ENCODE peak calls at places on chromosomes 16 and 17, in nine cellular contexts. C is IMR-90, A is fibroblast of lung, Q is choroid plexus epithelial cell, T is uterus, U is dorsolateral prefrontal cortex, P is ascending aorta, S is ovary, E is breast epithelium. R is an unnamed sample.

GRCh38 chr17:50103252-50103651 is 8.1 kb downstream of the PDK2 start:
- DNase-seq in S (no peak), E (no peak), T (no peak), Q (no peak), A (no peak), P (no peak), C (no peak), U (no peak), R (no peak)

GRCh38 chr16:13873835-13874438 is 46.0 kb upstream of the ERCC4 start:
- DNase-seq in A (peak), P (no peak), S (no peak), Q (peak), T (no peak), C (peak), E (no peak), U (peak), R (no peak)

GRCh38 chr16:77234611-77235010 is 35.4 kb downstream of the SYCE1L start:
- DNase-seq in P (no peak), T (no peak), E (no peak), S (no peak), Q (peak), U (no peak), C (no peak), A (no peak), R (no peak)

GRCh38 chr17:6666077-6666521 is 14.5 kb downstream of the C17orf100 start:
- DNase-seq in S (peak), A (peak), E (peak), C (peak), P (no peak), T (peak), U (peak), Q (peak), R (peak)

GRCh38 chr16:10926867-10927266 is 15.4 kb downstream of the DEXI start:
- DNase-seq in E (no peak), P (no peak), T (no peak), S (no peak), U (no peak), A (no peak), Q (no peak), C (no peak), R (no peak)

GRCh38 chr16:70412385-70412784 is 26.5 kb downstream of the ST3GAL2 start:
- DNase-seq in E (no peak), U (no peak), Q (no peak), T (no peak), A (no peak), P (no peak), C (no peak), S (no peak), R (no peak)

GRCh38 chr17:17837380-17837821 is 615 bp upstream of the SREBF1 start:
- DNase-seq in E (no peak), C (peak), Q (peak), P (no peak), A (peak), T (peak), U (no peak), S (peak), R (peak)

GRCh38 chr16:28108590-28109247 is 45.2 kb upstream of the GSG1L start:
- DNase-seq in T (no peak), P (no peak), C (no peak), A (no peak), Q (no peak), E (no peak), S (no peak), U (no peak), R (no peak)

GRCh38 chr17:46894476-46895151 is 28.3 kb upstream of the GOSR2 start:
- DNase-seq in T (no peak), U (no peak), C (no peak), S (no peak), P (no peak), Q (peak), E (peak), A (no peak), R (no peak)

GRCh38 chr16:12833939-12834338 is 30.3 kb upstream of the CPPED1 start:
- DNase-seq in T (no peak), Q (no peak), C (no peak), S (no peak), A (no peak), U (no peak), E (no peak), P (no peak), R (no peak)

GRCh38 chr16:16025214-16025968 is 76.0 kb downstream of the ABCC1 start:
- DNase-seq in U (no peak), E (peak), S (no peak), Q (peak), T (no peak), A (peak), P (no peak), C (peak), R (no peak)

GRCh38 chr16:48276102-48276501 is 28.8 kb upstream of the ABCC11 start:
- DNase-seq in S (no peak), E (no peak), Q (peak), T (no peak), P (no peak), C (peak), A (no peak), U (peak), R (no peak)

GRCh38 chr17:76427457-76428231 is 25.3 kb downstream of the UBE2O start:
- DNase-seq in C (peak), U (no peak), S (no peak), T (no peak), P (no peak), E (no peak), Q (peak), A (peak), R (no peak)

GRCh38 chr17:82400830-82401229 is 17.3 kb upstream of the HEXD start:
- DNase-seq in S (no peak), Q (no peak), E (no peak), P (no peak), U (no peak), T (no peak), C (no peak), A (no peak), R (no peak)

GRCh38 chr17:33142703-33143299 is 150.3 kb downstream of the ASIC2 start:
- DNase-seq in P (no peak), E (no peak), Q (peak), T (no peak), A (peak), S (no peak), C (peak), U (no peak), R (no peak)

GRCh38 chr16:21645261-21645721 is 7.1 kb downstream of the IGSF6 start:
- DNase-seq in P (no peak), E (no peak), U (no peak), T (no peak), S (no peak), C (peak), A (peak), Q (peak), R (no peak)

GRCh38 chr16:70427786-70428177 is 11.1 kb downstream of the ST3GAL2 start:
- DNase-seq in U (no peak), S (no peak), A (no peak), Q (no peak), P (no peak), C (no peak), T (no peak), E (no peak), R (no peak)

GRCh38 chr17:81419333-81419885 is 24.2 kb downstream of the BAHCC1 start:
- DNase-seq in C (peak), S (peak), U (peak), A (peak), T (peak), E (peak), Q (peak), P (peak), R (peak)

GRCh38 chr16:84597518-84598390 is 20.1 kb downstream of the COTL1 start:
- DNase-seq in E (no peak), C (no peak), S (no peak), P (no peak), T (no peak), A (peak), U (no peak), Q (no peak), R (no peak)

GRCh38 chr16:70715860-70716357 is 30.1 kb upstream of the MTSS2 start:
- DNase-seq in C (peak), E (peak), T (peak), A (peak), S (peak), P (no peak), U (no peak), Q (peak), R (no peak)

GRCh38 chr17:5592382-5592781 is 8.1 kb upstream of the NLRP1 start:
- DNase-seq in E (no peak), T (no peak), S (no peak), P (no peak), A (peak), Q (peak), U (no peak), C (peak), R (no peak)

GRCh38 chr16:82194076-82194475 is 24.1 kb upstream of the MPHOSPH6 start:
- DNase-seq in C (no peak), A (peak), E (no peak), T (no peak), Q (no peak), S (no peak), U (no peak), P (no peak), R (no peak)

GRCh38 chr16:88393034-88393433 is 10.3 kb downstream of the ZNF469 start:
- DNase-seq in C (no peak), S (no peak), Q (no peak), U (peak), A (no peak), P (peak), T (no peak), E (no peak), R (peak)

GRCh38 chr17:61997649-61998048 is 67.4 kb downstream of the MED13 start:
- DNase-seq in T (no peak), Q (peak), A (peak), U (no peak), P (no peak), C (peak), E (no peak), S (no peak), R (no peak)

GRCh38 chr16:719815-720506 is 985 bp upstream of the ANTKMT start:
- DNase-seq in E (no peak), C (no peak), T (no peak), S (no peak), P (no peak), U (no peak), Q (no peak), A (no peak), R (no peak)

GRCh38 chr17:58083491-58084316 is 485 bp downstream of the DYNLL2 start:
- DNase-seq in A (peak), Q (peak), S (peak), E (peak), P (no peak), T (peak), U (no peak), C (peak), R (peak)

GRCh38 chr17:82334622-82335394 is 1.2 kb upstream of the SECTM1 start:
- DNase-seq in P (no peak), E (no peak), T (no peak), U (no peak), Q (peak), C (peak), S (peak), A (peak), R (no peak)

GRCh38 chr17:50440838-50441829 is 15.1 kb downstream of the ACSF2 start:
- DNase-seq in T (no peak), A (no peak), Q (no peak), C (no peak), S (no peak), P (no peak), E (no peak), U (no peak), R (no peak)

GRCh38 chr16:61836804-61837398 is 199.3 kb downstream of the CDH8 start:
- DNase-seq in T (no peak), P (no peak), C (no peak), S (no peak), U (peak), Q (no peak), A (no peak), E (no peak), R (no peak)

GRCh38 chr17:80830020-80830780 is 161.4 kb upstream of the CHMP6 start:
- DNase-seq in C (no peak), U (no peak), P (no peak), A (no peak), T (no peak), S (no peak), E (no peak), Q (no peak), R (peak)

GRCh38 chr17:9360610-9361571 is 214.7 kb downstream of the STX8 start:
- DNase-seq in U (no peak), P (no peak), E (no peak), Q (peak), A (peak), T (peak), C (peak), S (peak), R (peak)

GRCh38 chr17:73343739-73344454 is 32.1 kb upstream of the CDC42EP4 start:
- DNase-seq in A (no peak), U (no peak), S (no peak), E (no peak), T (no peak), P (no peak), C (no peak), Q (no peak), R (no peak)

GRCh38 chr17:83081561-83082201 is 2.3 kb downstream of the METRNL start:
- DNase-seq in U (no peak), T (peak), P (no peak), A (peak), S (peak), E (no peak), Q (no peak), C (peak), R (peak)

DNA sequence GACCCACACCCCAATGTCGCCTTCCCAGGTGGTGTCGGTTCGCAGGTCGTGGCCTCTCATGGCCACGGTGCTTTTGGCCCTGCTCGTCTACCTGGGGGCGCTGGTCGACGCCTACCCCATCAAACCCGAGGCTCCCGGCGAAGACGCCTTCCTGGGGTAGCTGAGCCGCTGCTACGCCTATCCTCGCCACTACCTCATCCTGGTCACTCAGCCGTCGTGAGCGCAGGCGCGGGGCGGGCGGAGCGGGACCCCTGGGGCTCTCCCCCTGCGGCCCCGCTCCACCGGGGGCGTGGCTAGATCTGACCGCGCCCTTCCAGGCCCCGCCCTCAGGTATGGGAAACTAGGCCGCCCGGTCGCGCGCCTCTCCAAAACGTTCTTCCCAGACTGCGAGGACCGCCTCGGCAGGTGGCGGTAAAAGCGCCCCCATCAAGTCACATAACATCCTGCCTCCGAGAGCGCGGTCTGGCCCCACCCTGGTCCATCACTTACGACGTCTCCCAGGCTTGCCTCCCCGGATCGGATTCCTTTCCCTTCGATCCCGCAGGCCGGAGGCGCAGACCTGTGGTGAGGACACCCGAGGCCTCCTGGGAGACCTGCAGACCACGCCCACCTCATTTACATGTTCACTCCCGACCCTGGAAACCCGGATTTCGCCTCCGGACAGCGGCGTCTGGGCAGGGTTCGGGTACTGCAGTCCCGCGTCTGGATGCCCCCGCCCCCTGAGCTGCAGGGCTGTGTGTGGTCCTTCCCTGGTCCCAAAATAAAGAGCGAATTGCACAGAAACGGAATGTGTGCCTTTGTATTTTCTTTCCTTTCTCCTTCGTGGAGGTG is 91.5 kb upstream of the TMEM97 start:
- DNase-seq in A (peak), C (no peak), P (no peak), S (peak), U (peak), Q (peak), T (no peak), E (peak), R (no peak)
- H3K4me3 ChIP-seq in A (peak), C (peak), P (peak), S (peak), U (peak), Q (peak), T (no peak), E (peak), R (no peak)

DNA sequence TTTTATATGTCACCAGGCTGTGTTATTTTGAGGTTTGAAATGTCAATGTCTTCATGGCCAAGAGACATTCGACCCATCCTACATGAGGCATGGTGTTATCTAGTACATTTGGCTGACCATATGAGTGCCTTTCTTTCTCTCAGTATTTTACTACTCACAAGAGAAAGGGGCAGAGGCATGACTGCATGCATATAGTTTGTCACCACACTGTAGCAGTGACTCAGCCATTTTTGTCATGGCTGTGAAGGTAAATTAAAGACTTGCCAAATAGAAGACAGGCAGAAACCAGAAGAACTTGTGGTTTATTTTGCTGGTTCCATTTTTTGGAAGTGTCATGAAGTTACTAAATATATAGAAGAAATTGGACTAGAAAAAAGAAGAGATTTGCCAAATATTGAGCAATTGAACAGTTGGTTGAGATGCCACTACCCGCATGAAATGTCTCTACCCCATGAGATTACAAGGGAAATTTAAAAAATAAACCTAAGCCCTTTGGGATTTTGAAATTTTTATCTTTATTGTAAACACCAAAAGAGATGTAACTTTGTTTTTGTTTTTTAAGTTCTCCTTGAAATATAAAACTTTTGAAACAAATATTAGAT is 170.2 kb downstream of the CHD9 start:
- DNase-seq in T (no peak), P (no peak), S (no peak), E (no peak), U (no peak), A (no peak), C (peak), Q (no peak), R (no peak)
- H3K4me3 ChIP-seq in T (no peak), P (no peak), S (no peak), E (no peak), U (no peak), A (no peak), C (no peak), Q (no peak), R (no peak)

GRCh38 chr16:49278944-49279725 is 2.5 kb downstream of the CBLN1 start:
- DNase-seq in P (no peak), S (no peak), U (no peak), Q (no peak), T (no peak), C (no peak), A (no peak), E (no peak), R (no peak)

GRCh38 chr16:49280861-49281331 is 742 bp downstream of the CBLN1 start:
- DNase-seq in T (no peak), S (no peak), E (no peak), P (no peak), U (no peak), A (no peak), C (no peak), Q (no peak), R (no peak)

GRCh38 chr16:49281481-49281842 is at the start of gene CBLN1:
- DNase-seq in S (no peak), P (no peak), C (no peak), T (no peak), Q (no peak), U (no peak), A (no peak), E (no peak), R (no peak)

GRCh38 chr16:49278567-49278827 is 3.1 kb downstream of the CBLN1 start:
- DNase-seq in S (no peak), C (no peak), T (no peak), Q (no peak), U (no peak), E (no peak), A (no peak), P (no peak), R (no peak)

DNA sequence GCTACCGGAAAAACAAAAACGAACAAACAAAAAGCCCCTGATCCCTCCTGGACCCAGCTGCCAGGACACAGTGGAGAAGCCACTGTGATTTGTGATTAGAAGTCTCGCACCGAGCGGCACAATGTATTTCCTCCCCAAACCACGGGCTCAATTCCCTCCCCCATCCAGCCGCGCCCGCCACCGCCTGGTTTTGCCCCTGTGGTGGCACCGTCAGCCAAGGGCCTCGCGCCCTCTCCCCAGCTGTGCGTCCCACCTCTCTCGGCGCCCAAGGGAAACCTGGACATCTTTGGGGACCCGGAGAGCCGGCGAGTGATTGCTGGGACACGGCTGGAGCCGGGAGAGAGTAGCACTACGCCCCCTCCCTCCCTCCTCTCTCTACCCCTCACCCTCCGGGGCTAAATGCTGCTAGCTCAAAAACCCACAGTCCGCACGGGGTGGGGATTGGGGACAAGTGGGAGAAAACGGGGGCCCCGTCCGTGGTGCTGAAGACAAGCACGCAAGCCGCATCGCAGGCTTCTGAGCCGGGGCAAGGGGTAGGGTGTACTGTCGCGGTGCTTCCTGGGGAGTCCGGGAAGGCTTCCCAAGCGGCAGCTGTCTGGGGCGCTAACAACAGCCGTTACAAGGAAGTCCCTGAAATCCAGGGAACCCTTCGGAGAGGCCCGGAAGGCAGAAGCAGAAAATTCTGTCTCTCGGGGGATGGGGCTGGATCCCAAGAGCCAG is 1.5 kb downstream of the CBLN1 start:
- DNase-seq in P (no peak), U (no peak), C (no peak), E (no peak), S (no peak), Q (no peak), T (no peak), A (no peak), R (no peak)
- H3K4me3 ChIP-seq in P (no peak), U (peak), C (no peak), E (peak), S (no peak), Q (no peak), T (no peak), A (no peak), R (no peak)

GRCh38 chr17:11598274-11599221 is at the start of gene DNAH9:
- DNase-seq in T (peak), P (peak), A (peak), S (peak), C (no peak), U (peak), Q (peak), E (peak), R (peak)
- H3K4me3 ChIP-seq in T (peak), P (peak), A (no peak), S (peak), C (no peak), U (peak), Q (peak), E (peak), R (peak)